ENCODE peak calls at places on chromosomes 11 and 22, in five cellular contexts. S is HS-27A, E is neural crest cell, T is right lobe of liver, X is MCF 10A. M is an unnamed sample.

GRCh38 chr22:43466710-43467109 is 54.9 kb downstream of the MPPED1 start:
- DNase-seq in S (no peak), E (no peak), T (no peak), X (no peak), M (no peak)

GRCh38 chr11:33507356-33507755 is 193.3 kb downstream of the C11orf91 start:
- DNase-seq in S (no peak), E (no peak), T (no peak), X (no peak), M (no peak)

GRCh38 chr22:44224166-44224565 is 43.4 kb downstream of the PARVG start:
- DNase-seq in S (no peak), E (no peak), T (no peak), X (peak), M (no peak)

GRCh38 chr22:44287121-44287693 is 25.5 kb downstream of the SHISAL1 start:
- DNase-seq in S (no peak), E (no peak), T (no peak), X (no peak), M (no peak)

GRCh38 chr11:43736502-43737193 is 56.1 kb downstream of the HSD17B12 start:
- DNase-seq in S (no peak), E (no peak), T (no peak), X (no peak), M (peak)

GRCh38 chr11:13380731-13381130 is 82.3 kb downstream of the BTBD10 start:
- DNase-seq in S (no peak), E (no peak), T (no peak), X (no peak), M (no peak)

GRCh38 chr11:123196060-123196714 is 1.1 kb upstream of the CLMP start:
- DNase-seq in S (no peak), E (no peak), T (no peak), X (no peak), M (no peak)

GRCh38 chr22:17734197-17734596 is 40.1 kb downstream of the BID start:
- DNase-seq in S (no peak), E (no peak), T (no peak), X (no peak), M (peak)

GRCh38 chr11:22711212-22711770 is 44.9 kb downstream of the GAS2 start:
- DNase-seq in S (no peak), E (no peak), T (no peak), X (peak), M (no peak)

GRCh38 chr22:46083383-46084350 is 66.7 kb upstream of the PPARA start:
- DNase-seq in S (peak), E (no peak), T (peak), X (no peak), M (no peak)

GRCh38 chr22:40928657-40929056 is 22.5 kb upstream of the RBX1 start:
- DNase-seq in S (no peak), E (no peak), T (no peak), X (no peak), M (no peak)

GRCh38 chr22:43633631-43634030 is 178.5 kb downstream of the EFCAB6 start:
- DNase-seq in S (no peak), E (no peak), T (no peak), X (no peak), M (no peak)

GRCh38 chr11:85723088-85723487 is 37.1 kb upstream of the CCDC89 start:
- DNase-seq in S (no peak), E (no peak), T (no peak), X (peak), M (no peak)

GRCh38 chr22:35555351-35555915 is 14.8 kb downstream of the RASD2 start:
- DNase-seq in S (no peak), E (no peak), T (no peak), X (no peak), M (no peak)